ENCODE peak calls at places on chromosomes 3 and 15, in ten cellular contexts. X, J, S, I, M, N, Q, Z, T and P are unnamed samples.

GRCh38 chr3:62875103-62876002 is at the start of gene CADPS:
- DNase-seq in S (no peak), I (peak), N (peak), Q (no peak), X (no peak), T (no peak), J (peak), Z (peak), M (peak), P (peak)

GRCh38 chr15:75030023-75030413 is 6.6 kb downstream of the PPCDC start:
- DNase-seq in I (no peak), M (no peak), Q (no peak), Z (no peak), J (no peak), S (no peak), T (no peak), X (no peak), N (no peak), P (no peak)

GRCh38 chr3:196431193-196432136 is 762 bp downstream of the UBXN7 start:
- DNase-seq in J (peak), I (peak), Z (peak), T (peak), Q (peak), X (peak), M (no peak), N (peak), S (peak), P (peak)

GRCh38 chr15:51338496-51338895 is at the start of gene CYP19A1:
- DNase-seq in T (no peak), S (no peak), J (no peak), M (no peak), Q (no peak), I (no peak), N (no peak), X (no peak), Z (no peak), P (no peak)

GRCh38 chr3:11509175-11510000 is 134.3 kb downstream of the VGLL4 start:
- DNase-seq in M (no peak), Q (peak), T (peak), N (no peak), X (peak), S (no peak), Z (no peak), I (peak), J (no peak), P (peak)

GRCh38 chr15:97036301-97036700 is 705.8 kb downstream of the NR2F2 start:
- DNase-seq in M (no peak), T (no peak), Q (no peak), I (peak), Z (no peak), J (no peak), N (no peak), S (no peak), X (peak), P (no peak)

GRCh38 chr15:70504305-70504951 is 258.9 kb downstream of the UACA start:
- DNase-seq in X (peak), I (peak), Z (no peak), N (no peak), M (no peak), Q (no peak), J (peak), S (peak), T (peak), P (peak)

GRCh38 chr15:75178938-75179772 is 22.5 kb upstream of the C15orf39 start:
- DNase-seq in I (no peak), X (no peak), S (no peak), Z (no peak), J (no peak), N (no peak), T (no peak), Q (no peak), M (no peak), P (no peak)

GRCh38 chr3:120528163-120528562 is 68.0 kb upstream of the NDUFB4 start:
- DNase-seq in X (no peak), S (no peak), Z (no peak), Q (no peak), T (no peak), N (no peak), J (no peak), I (no peak), M (no peak), P (no peak)

GRCh38 chr15:68672781-68673205 is 94.0 kb downstream of the CORO2B start:
- DNase-seq in M (peak), X (peak), T (peak), Z (no peak), N (no peak), Q (no peak), J (no peak), I (peak), S (no peak), P (no peak)

GRCh38 chr15:82647835-82648256 is 683 bp upstream of the CPEB1 start:
- DNase-seq in M (peak), I (no peak), Z (no peak), T (no peak), J (peak), Q (peak), N (no peak), S (no peak), X (no peak), P (no peak)

GRCh38 chr3:111471851-111472250 is 70.1 kb upstream of the CD96 start:
- DNase-seq in Z (no peak), T (no peak), J (no peak), M (no peak), I (peak), Q (no peak), N (no peak), S (no peak), X (peak), P (no peak)

GRCh38 chr3:105593315-105593714 is 226.6 kb downstream of the ALCAM start:
- DNase-seq in J (no peak), Q (no peak), T (no peak), S (no peak), Z (no peak), M (no peak), I (no peak), N (no peak), X (no peak), P (no peak)

GRCh38 chr3:194187543-194187942 is 51.6 kb downstream of the HES1 start:
- DNase-seq in S (no peak), N (no peak), T (no peak), Z (no peak), Q (no peak), I (no peak), J (no peak), X (no peak), M (no peak), P (no peak)

GRCh38 chr15:28167042-28167441 is 67.9 kb upstream of the OCA2 start:
- DNase-seq in I (peak), J (no peak), S (no peak), Z (no peak), M (no peak), T (no peak), Q (no peak), X (no peak), N (no peak), P (no peak)

GRCh38 chr15:34435658-34436057 is 1.9 kb downstream of the GOLGA8A start:
- DNase-seq in J (no peak), I (no peak), Z (no peak), X (no peak), N (no peak), Q (peak), S (no peak), T (no peak), M (no peak), P (no peak)

DNA sequence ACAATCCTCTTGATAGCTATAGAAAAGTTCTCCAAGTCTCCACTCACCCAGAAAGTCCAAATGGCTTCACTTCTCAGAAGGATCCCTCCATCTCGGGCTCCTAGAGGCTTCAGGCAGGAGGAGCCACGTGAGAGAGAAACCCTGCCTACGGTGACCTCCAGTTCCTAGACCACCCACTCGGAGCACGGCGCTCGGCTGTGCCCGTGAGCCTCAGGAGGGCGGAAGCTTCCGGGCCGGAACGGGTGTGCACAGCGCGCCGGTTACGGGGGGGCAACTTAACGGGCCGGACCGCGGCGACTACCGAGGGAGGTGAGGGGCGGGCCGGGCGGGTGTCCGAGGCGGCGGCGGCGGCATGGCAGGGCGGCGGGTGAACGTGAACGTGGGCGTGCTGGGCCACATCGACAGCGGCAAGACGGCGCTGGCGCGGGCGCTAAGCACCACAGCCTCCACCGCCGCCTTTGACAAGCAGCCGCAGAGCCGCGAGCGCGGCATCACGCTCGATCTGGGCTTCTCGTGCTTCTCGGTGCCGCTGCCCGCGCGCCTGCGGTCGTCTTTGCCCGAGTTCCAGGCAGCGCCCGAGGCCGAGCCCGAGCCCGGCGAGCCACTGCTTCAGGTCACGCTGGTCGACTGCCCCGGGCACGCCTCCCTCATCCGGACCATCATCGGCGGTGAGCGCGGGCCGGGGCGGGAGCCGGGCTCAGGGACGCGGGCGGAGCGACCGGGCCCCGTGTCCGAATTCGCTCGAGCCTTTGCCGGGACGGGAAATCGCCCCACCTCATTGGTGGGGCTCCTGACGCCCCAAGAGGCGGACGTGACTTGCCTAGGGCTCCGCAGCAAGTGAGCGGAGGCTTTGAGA is at the start of gene EEFSEC:
- DNase-seq in Z (peak), X (peak), Q (peak), J (peak), T (peak), S (peak), N (peak), M (peak), I (peak), P (peak)
- TF ChIP-seq CTCF in Z (no peak), X (no peak), Q (no peak), J (no peak), T (no peak), S (no peak), N (no peak), M (no peak), I (no peak), P (no peak)

GRCh38 chr15:71532994-71533393 is 277.4 kb upstream of the NR2E3 start:
- DNase-seq in I (no peak), N (peak), X (peak), S (peak), M (peak), T (peak), J (no peak), Q (peak), Z (no peak), P (no peak)
- TF ChIP-seq CTCF in I (peak), N (peak), X (peak), S (no peak), M (peak), T (peak), J (no peak), Q (peak), Z (peak), P (peak)

GRCh38 chr3:173306110-173306509 is 91.4 kb upstream of the NLGN1 start:
- DNase-seq in I (no peak), X (no peak), Q (no peak), J (no peak), N (no peak), M (no peak), S (no peak), Z (no peak), T (no peak), P (no peak)
- TF ChIP-seq CTCF in I (no peak), X (no peak), Q (no peak), J (no peak), N (no peak), M (no peak), S (no peak), Z (no peak), T (no peak), P (no peak)

DNA sequence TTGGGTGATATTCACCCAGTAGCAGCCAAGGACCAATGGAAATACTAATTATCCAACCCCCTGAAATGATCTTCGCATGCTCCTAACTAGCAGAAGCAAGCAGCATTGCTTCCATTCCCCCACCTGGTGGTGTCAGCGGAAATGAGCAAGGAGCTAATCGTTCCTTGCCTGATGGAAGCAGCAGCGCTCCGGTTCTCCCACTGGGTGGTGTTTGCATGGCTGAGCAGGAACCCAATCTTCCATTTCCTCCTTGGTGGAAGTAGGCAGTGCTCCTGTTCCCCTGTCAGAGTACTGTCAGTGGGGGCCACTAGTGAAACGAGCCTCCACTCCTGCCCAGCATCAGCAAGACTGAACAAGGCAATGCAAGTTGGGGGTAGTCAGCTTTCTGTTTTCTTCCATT is 311.5 kb downstream of the CACNA2D3 start:
- DNase-seq in T (peak), Q (peak), J (no peak), S (no peak), X (no peak), Z (peak), M (peak), I (no peak), N (peak), P (peak)
- TF ChIP-seq CTCF in T (peak), Q (peak), J (no peak), S (no peak), X (no peak), Z (peak), M (peak), I (no peak), N (peak), P (peak)